ENCODE peak calls at places on chromosomes 5 and 9, in ten cellular contexts. W is endothelial cell of umbilical vein, H is stomach, G is prostate gland, M is HCT116, J is transverse colon, L is GM23338, B is sigmoid colon, Y is esophagus muscularis mucosa, N is spleen. E is an unnamed sample.
A peak's percentile ranks its signal among the peaks of the same experiment; 100 is the strongest.

GRCh38 chr5:122202952-122203351 is 73.6 kb downstream of the ZNF474 start:
- DNase-seq in W (no peak), H (no peak), G (no peak), M (no peak), J (no peak), L (no peak), B (no peak), Y (no peak), N (no peak), E (no peak)

GRCh38 chr9:3658964-3659363 is 133.2 kb upstream of the RFX3 start:
- DNase-seq in W (no peak), H (no peak), G (no peak), M (no peak), J (no peak), L (no peak), B (no peak), Y (no peak), N (peak; percentile 37), E (no peak)

GRCh38 chr9:125513634-125514413 is 193.2 kb downstream of the MAPKAP1 start:
- DNase-seq in W (peak; percentile 63), H (peak; percentile 68), G (peak; percentile 40), M (no peak), J (peak; percentile 28), L (no peak), B (no peak), Y (peak; percentile 91), N (no peak), E (no peak)

GRCh38 chr9:137302176-137303030 is at the start of gene NRARP:
- DNase-seq in W (peak; percentile 82), H (peak; percentile 96), G (peak; percentile 94), M (peak; percentile 60), J (peak; percentile 95), L (peak; percentile 88), B (peak; percentile 88), Y (no peak), N (peak; percentile 96), E (no peak)

GRCh38 chr5:164370841-164371240 is 865.4 kb downstream of the MAT2B start:
- DNase-seq in W (no peak), H (no peak), G (no peak), M (no peak), J (no peak), L (no peak), B (no peak), Y (no peak), N (no peak), E (no peak)

GRCh38 chr5:90916947-90917800 is 358.6 kb downstream of the ADGRV1 start:
- DNase-seq in W (peak; percentile 79), H (no peak), G (no peak), M (no peak), J (no peak), L (no peak), B (no peak), Y (no peak), N (no peak), E (no peak)

GRCh38 chr5:132176543-132176945 is 51.1 kb downstream of the P4HA2 start:
- DNase-seq in W (no peak), H (no peak), G (no peak), M (no peak), J (no peak), L (peak; percentile 28), B (no peak), Y (no peak), N (no peak), E (no peak)

GRCh38 chr9:96150324-96151023 is 151.5 kb downstream of the HSD17B3 start:
- DNase-seq in W (no peak), H (peak; percentile 75), G (no peak), M (no peak), J (peak; percentile 46), L (no peak), B (peak; percentile 32), Y (no peak), N (no peak), E (no peak)

GRCh38 chr9:130343445-130343918 is 77.9 kb downstream of the HMCN2 start:
- DNase-seq in W (no peak), H (no peak), G (no peak), M (no peak), J (no peak), L (peak; percentile 82), B (peak; percentile 75), Y (no peak), N (peak; percentile 57), E (no peak)

GRCh38 chr9:135476561-135476960 is 3.0 kb upstream of the PPP1R26 start:
- DNase-seq in W (no peak), H (no peak), G (no peak), M (no peak), J (no peak), L (no peak), B (no peak), Y (no peak), N (no peak), E (no peak)

GRCh38 chr9:134344068-134344820 is 18.0 kb downstream of the RXRA start:
- DNase-seq in W (no peak), H (no peak), G (no peak), M (no peak), J (peak; percentile 50), L (peak; percentile 60), B (peak; percentile 87), Y (no peak), N (peak; percentile 87), E (no peak)
- H3K4me1 ChIP-seq in W (peaks cover 34% of the 10 kb centered on the region), H (peaks cover 95% of the 10 kb centered on the region), G (peaks cover 14% of the 10 kb centered on the region), M (no peaks in the 10 kb centered on the region), J (peaks cover 81% of the 10 kb centered on the region), L (no peaks in the 10 kb centered on the region), B (peaks cover 2% of the 10 kb centered on the region), Y (peaks cover 100% of the 10 kb centered on the region), N (peaks cover 64% of the 10 kb centered on the region), E (peaks cover 2% of the 10 kb centered on the region)

DNA sequence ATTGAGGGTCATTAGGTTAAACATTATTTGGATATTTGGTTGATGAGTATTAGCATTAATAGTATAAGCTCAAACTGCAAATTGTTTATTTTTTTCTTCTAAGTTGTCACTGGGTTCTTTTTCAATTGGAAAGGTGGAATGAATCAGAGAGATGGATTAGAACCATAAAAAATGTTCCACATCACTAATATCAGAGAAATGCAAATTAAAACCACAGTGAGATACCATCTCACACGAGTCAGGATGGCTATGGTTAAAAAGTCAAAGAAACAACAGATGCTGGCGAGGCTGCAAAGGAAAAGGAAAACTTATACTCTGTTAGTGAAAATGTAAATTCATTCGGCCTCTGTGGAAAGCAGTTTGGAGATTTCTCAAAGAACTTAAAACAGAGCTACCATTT is 122.8 kb downstream of the CCDC192 start:
- DNase-seq in W (no peak), H (no peak), G (no peak), M (no peak), J (no peak), L (no peak), B (no peak), Y (no peak), N (no peak), E (no peak)
- TF ChIP-seq POLR2AphosphoS5 in W (no peak), H (no peak), G (no peak), M (no peak), J (no peak), L (no peak), B (no peak), Y (no peak), N (no peak), E (no peak)

GRCh38 chr5:142478116-142478515 is 153.3 kb upstream of the SPRY4 start:
- DNase-seq in W (no peak), H (no peak), G (no peak), M (no peak), J (no peak), L (no peak), B (no peak), Y (no peak), N (no peak), E (no peak)

GRCh38 chr5:142479854-142480253 is 155.0 kb upstream of the SPRY4 start:
- DNase-seq in W (no peak), H (no peak), G (no peak), M (no peak), J (no peak), L (no peak), B (no peak), Y (no peak), N (no peak), E (no peak)

GRCh38 chr5:142479150-142479549 is 154.3 kb upstream of the SPRY4 start:
- DNase-seq in W (no peak), H (no peak), G (no peak), M (no peak), J (no peak), L (no peak), B (no peak), Y (no peak), N (no peak), E (no peak)

GRCh38 chr5:142482207-142482606 is 157.4 kb upstream of the SPRY4 start:
- DNase-seq in W (no peak), H (no peak), G (no peak), M (no peak), J (no peak), L (no peak), B (no peak), Y (no peak), N (no peak), E (no peak)

DNA sequence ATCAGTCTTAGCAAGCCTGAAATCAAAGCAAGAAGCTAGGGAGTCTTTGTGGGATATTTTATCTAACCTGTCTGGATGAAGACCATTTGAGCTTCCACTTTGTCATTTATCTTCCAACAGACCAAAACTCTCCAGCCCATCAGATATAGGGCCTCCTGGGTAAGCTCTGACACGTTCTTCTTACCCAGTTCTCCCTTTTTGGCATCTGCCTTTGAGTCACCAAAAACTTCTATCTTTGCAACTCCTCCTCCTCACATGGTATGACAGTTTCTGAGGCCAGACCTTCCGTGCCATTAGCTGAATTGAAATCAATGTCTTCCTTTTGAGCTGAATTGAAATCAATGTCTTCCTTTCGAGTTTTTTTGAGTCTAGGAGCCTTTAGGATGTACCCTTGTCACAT is 156.6 kb upstream of the SPRY4 start:
- DNase-seq in W (no peak), H (no peak), G (no peak), M (no peak), J (no peak), L (no peak), B (no peak), Y (no peak), N (no peak), E (no peak)
- H3K4me1 ChIP-seq in W (peaks cover 7% of the 10 kb centered on the region), H (no peaks in the 10 kb centered on the region), G (no peaks in the 10 kb centered on the region), M (no peaks in the 10 kb centered on the region), J (no peaks in the 10 kb centered on the region), L (peaks cover 2% of the 10 kb centered on the region), B (no peaks in the 10 kb centered on the region), Y (no peaks in the 10 kb centered on the region), N (no peaks in the 10 kb centered on the region), E (no peaks in the 10 kb centered on the region)

DNA sequence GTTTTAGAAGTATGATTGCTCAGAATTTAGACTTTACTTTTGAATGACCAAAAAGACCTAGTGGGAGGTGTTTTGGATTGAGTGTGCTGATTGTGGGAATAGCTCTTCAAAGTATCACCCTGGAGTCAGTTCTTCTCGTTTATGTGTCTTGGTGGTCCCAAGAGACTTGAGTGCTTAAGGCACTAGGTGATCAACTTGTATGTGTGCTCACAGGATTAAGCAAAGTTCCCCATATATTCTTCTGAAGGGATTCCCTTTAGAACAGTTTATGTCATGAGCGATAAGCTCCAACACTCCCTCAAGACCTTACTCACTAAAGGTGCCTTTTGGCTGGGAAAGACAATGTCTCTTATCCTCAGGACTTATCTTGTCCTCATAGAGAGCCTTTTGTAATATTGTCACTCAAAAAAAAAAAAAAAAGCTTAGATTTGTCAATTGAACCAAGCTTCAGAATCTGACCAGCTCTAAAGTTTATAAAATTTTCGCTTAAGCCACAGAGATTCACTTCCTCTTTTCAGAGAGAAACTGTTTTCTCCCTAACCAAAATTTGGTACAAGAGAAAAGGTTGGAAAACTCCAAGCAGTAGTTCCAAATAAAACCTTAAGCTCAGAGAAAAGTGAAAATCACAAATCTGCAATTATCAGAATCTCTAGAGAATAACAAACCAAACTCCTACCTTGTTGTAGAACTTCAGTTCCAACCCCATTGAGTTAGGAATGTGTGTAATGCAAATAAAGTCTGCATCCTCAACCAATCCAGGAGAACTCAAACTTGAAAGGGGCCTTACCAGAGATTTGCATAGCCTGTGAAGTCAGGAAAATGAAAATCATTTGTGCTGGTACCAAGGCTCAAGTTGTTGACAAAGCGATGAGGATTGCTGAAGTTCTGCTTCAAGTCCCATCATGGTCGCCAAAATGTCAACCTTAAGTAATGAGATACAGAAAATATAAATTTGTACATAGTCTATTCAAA is 40.0 kb upstream of the PDZD2 start:
- DNase-seq in W (no peak), H (no peak), G (no peak), M (no peak), J (no peak), L (peak; percentile 9), B (no peak), Y (no peak), N (no peak), E (no peak)
- TF ChIP-seq POLR2AphosphoS5 in W (no peak), H (no peak), G (no peak), M (no peak), J (no peak), L (no peak), B (no peak), Y (no peak), N (no peak), E (no peak)